ENCODE peak calls at places on chromosomes 7 and 10, in seven cellular contexts. L, Q, J, O, R, S and M are unnamed samples.

GRCh38 chr10:124225468-124226270 is 132.3 kb upstream of the CHST15 start:
- DNase-seq in L (no peak), Q (no peak), J (no peak), O (no peak), R (no peak), S (no peak), M (no peak)

GRCh38 chr10:124482876-124483275 is 21.3 kb downstream of the LHPP start:
- DNase-seq in L (no peak), Q (no peak), J (no peak), O (no peak), R (no peak), S (no peak), M (no peak)

GRCh38 chr10:80177781-80178636 is 27.3 kb downstream of the ANXA11 start:
- DNase-seq in L (no peak), Q (peak), J (no peak), O (no peak), R (no peak), S (no peak), M (no peak)

GRCh38 chr10:6236349-6237188 is 33.8 kb downstream of the PFKFB3 start:
- DNase-seq in L (no peak), Q (no peak), J (no peak), O (no peak), R (no peak), S (no peak), M (no peak)

GRCh38 chr10:119483001-119483400 is 59.5 kb downstream of the RGS10 start:
- DNase-seq in L (no peak), Q (no peak), J (no peak), O (no peak), R (no peak), S (no peak), M (no peak)

GRCh38 chr7:149093228-149093627 is 2.7 kb upstream of the ZNF786 start:
- DNase-seq in L (no peak), Q (no peak), J (no peak), O (no peak), R (no peak), S (no peak), M (peak)

GRCh38 chr10:18162021-18162631 is 21.9 kb downstream of the CACNB2 start:
- DNase-seq in L (no peak), Q (no peak), J (no peak), O (no peak), R (no peak), S (no peak), M (no peak)

GRCh38 chr10:72417971-72418370 is 63.3 kb upstream of the DNAJB12 start:
- DNase-seq in L (no peak), Q (no peak), J (no peak), O (no peak), R (no peak), S (no peak), M (no peak)

GRCh38 chr10:48542471-48543210 is 62.2 kb downstream of the ARHGAP22 start:
- DNase-seq in L (no peak), Q (no peak), J (no peak), O (no peak), R (no peak), S (no peak), M (no peak)

GRCh38 chr10:93599335-93599734 is 1.7 kb downstream of the RBP4 start:
- DNase-seq in L (no peak), Q (no peak), J (no peak), O (no peak), R (no peak), S (no peak), M (no peak)

GRCh38 chr7:128266891-128267839 is 26.1 kb downstream of the LEP start:
- DNase-seq in L (peak), Q (peak), J (no peak), O (peak), R (no peak), S (no peak), M (no peak)

GRCh38 chr10:60312818-60313588 is 76.7 kb downstream of the ANK3 start:
- DNase-seq in L (no peak), Q (peak), J (no peak), O (no peak), R (no peak), S (no peak), M (peak)

GRCh38 chr10:123398756-123399155 is 244.6 kb downstream of the BUB3 start:
- DNase-seq in L (no peak), Q (no peak), J (no peak), O (no peak), R (no peak), S (no peak), M (no peak)

GRCh38 chr7:114484226-114484625 is 69.6 kb downstream of the FOXP2 start:
- DNase-seq in L (no peak), Q (no peak), J (no peak), O (no peak), R (no peak), S (no peak), M (no peak)

GRCh38 chr7:4147931-4148620 is 534.0 kb upstream of the FOXK1 start:
- DNase-seq in L (no peak), Q (no peak), J (no peak), O (no peak), R (no peak), S (no peak), M (no peak)

GRCh38 chr10:28912017-28912783 is 234.9 kb downstream of the BAMBI start:
- DNase-seq in L (no peak), Q (no peak), J (no peak), O (no peak), R (no peak), S (no peak), M (no peak)

GRCh38 chr7:155803418-155804376 is 8.6 kb downstream of the SHH start:
- DNase-seq in L (peak), Q (no peak), J (no peak), O (no peak), R (peak), S (no peak), M (no peak)

GRCh38 chr7:152513861-152514770 is 78.3 kb upstream of the KMT2C start:
- DNase-seq in L (no peak), Q (no peak), J (no peak), O (no peak), R (no peak), S (no peak), M (peak)

GRCh38 chr10:71486465-71487114 is 89.9 kb downstream of the CDH23 start:
- DNase-seq in L (peak), Q (peak), J (no peak), O (peak), R (peak), S (no peak), M (peak)

GRCh38 chr7:77738382-77738781 is 42.1 kb downstream of the RSBN1L start:
- DNase-seq in L (no peak), Q (no peak), J (no peak), O (no peak), R (no peak), S (no peak), M (no peak)

GRCh38 chr7:29113384-29114102 is 32.8 kb downstream of the CPVL start:
- DNase-seq in L (no peak), Q (no peak), J (no peak), O (peak), R (peak), S (peak), M (no peak)

GRCh38 chr10:67603086-67603485 is 92.9 kb downstream of the CTNNA3 start:
- DNase-seq in L (no peak), Q (no peak), J (no peak), O (no peak), R (no peak), S (no peak), M (no peak)

GRCh38 chr10:109912335-109913282 is 10.7 kb downstream of the XPNPEP1 start:
- DNase-seq in L (no peak), Q (peak), J (peak), O (no peak), R (no peak), S (no peak), M (no peak)

GRCh38 chr7:21013765-21014502 is 227.2 kb upstream of the SP8 start:
- DNase-seq in L (no peak), Q (no peak), J (no peak), O (no peak), R (no peak), S (no peak), M (no peak)

GRCh38 chr10:7408003-7408493 is 2.8 kb downstream of the SFMBT2 start:
- DNase-seq in L (no peak), Q (no peak), J (no peak), O (no peak), R (peak), S (no peak), M (peak)

GRCh38 chr10:34753014-34753757 is 61.9 kb downstream of the PARD3 start:
- DNase-seq in L (no peak), Q (no peak), J (no peak), O (no peak), R (no peak), S (no peak), M (no peak)

DNA sequence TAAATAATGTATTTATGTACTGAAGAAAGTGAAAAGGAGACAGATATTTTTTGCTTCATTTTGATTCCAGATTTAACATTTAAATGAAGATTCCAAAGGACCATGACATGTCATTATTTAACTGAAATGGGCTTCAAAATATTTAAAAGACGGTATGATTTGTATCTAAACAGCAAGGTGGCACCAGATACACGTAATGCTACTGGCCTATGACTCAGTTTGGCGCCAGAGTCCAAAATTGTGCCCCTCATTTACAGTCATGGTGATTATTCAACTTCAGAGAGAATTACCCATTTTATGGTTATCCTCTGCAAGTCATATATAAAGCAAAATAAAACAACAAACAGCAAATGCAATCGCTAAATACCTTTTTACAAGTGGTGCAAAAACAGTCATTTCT is 94.5 kb downstream of the ETV1 start:
- DNase-seq in L (no peak), Q (no peak), J (no peak), O (no peak), R (no peak), S (no peak), M (no peak)
- TF ChIP-seq RFX5 in L (no peak), Q (no peak), J (no peak), O (no peak), R (no peak), S (no peak), M (no peak)

DNA sequence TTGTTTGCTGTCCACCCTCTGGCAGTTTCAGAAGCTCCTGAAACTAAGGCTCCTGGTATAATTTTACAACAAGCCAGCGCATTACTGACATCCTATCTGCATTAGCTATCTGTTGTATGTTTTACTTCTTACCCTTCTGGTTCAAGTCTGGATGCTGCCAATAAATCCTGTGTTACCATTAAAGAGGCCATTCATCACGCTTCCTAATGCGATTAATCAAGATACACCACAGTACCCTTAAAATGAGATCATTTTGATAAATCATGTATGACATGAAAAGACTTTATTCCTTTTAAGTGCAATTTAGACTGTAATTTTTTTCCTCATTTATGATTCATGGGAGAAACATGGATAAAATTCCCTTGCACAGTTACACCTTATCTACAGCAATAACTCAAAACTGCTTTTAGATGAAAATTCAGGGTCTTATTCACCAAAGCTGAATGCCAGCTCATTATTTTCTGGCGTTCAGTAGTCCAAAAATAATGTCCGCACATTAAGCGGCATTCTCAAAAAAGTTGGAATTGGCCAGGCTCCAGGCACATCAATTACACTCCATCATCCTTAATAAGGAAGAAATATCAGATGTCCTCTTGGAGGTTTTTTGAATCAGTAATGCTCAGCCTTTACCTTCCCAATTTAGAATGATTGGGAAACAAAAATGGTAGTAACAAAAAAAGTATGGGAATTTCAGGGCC is 878.5 kb downstream of the LRMDA start:
- DNase-seq in L (peak), Q (peak), J (no peak), O (no peak), R (no peak), S (no peak), M (no peak)
- TF ChIP-seq RFX5 in L (no peak), Q (no peak), J (no peak), O (no peak), R (no peak), S (no peak), M (no peak)

DNA sequence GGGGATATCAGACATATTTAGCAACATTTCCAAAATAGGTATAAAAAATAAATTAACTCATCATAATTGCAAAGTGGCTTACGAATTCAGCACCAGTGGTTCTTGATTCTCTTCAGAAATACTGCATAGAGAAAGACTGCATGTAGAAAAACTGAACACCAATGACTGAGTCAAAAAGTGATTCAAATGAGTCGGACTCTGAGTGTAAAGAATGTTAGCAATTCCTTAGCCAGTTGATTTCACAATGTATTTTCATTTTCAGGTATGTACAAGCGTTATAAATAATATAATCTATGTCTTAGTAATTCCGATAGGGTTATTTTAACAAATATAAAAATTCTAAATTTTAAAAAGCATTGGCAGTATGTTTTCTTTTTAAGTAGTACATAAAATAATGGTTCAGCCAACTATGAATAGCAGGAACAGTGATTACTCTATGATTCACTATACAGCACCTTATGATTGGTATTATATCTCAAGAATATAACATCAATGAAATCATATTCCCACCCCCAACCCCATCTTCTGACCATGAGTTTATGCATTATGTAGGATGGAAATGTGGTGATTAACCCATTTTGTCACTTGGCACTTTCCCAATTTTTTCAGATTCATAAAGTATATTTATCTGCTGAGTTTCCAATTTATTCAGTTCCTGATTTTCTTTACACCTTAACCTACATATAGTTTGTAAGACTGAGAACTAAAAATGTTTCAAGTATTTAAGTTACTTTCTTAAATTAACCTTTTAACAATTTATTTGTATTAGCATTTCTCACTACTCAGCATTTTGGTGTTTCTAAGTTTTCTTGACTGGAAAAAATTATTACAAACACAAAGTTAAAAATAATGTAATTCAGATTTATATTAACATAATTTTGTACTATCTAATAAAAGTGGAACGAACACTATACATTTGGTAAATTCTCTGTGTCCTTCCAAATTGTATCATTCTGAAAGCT is 33.9 kb downstream of the DNAJC1 start:
- DNase-seq in L (no peak), Q (peak), J (no peak), O (no peak), R (no peak), S (no peak), M (no peak)
- TF ChIP-seq RFX5 in L (no peak), Q (no peak), J (no peak), O (no peak), R (no peak), S (no peak), M (no peak)

GRCh38 chr7:80943342-80943741 is 24.5 kb upstream of the SEMA3C start:
- DNase-seq in L (no peak), Q (no peak), J (no peak), O (no peak), R (peak), S (no peak), M (no peak)

GRCh38 chr7:80937336-80937735 is 18.5 kb upstream of the SEMA3C start:
- DNase-seq in L (peak), Q (no peak), J (no peak), O (no peak), R (no peak), S (no peak), M (no peak)

GRCh38 chr7:80941206-80941758 is 22.4 kb upstream of the SEMA3C start:
- DNase-seq in L (no peak), Q (peak), J (no peak), O (no peak), R (peak), S (no peak), M (no peak)

GRCh38 chr7:80942261-80943041 is 23.6 kb upstream of the SEMA3C start:
- DNase-seq in L (peak), Q (peak), J (no peak), O (peak), R (peak), S (peak), M (no peak)

GRCh38 chr7:80940539-80941205 is 21.8 kb upstream of the SEMA3C start:
- DNase-seq in L (no peak), Q (peak), J (no peak), O (no peak), R (peak), S (no peak), M (no peak)
- TF ChIP-seq RFX5 in L (no peak), Q (no peak), J (no peak), O (no peak), R (no peak), S (no peak), M (no peak)

GRCh38 chr7:116686033-116686432 is 14.0 kb downstream of the MET start:
- DNase-seq in L (no peak), Q (no peak), J (no peak), O (peak), R (no peak), S (no peak), M (no peak)
- TF ChIP-seq RFX5 in L (no peak), Q (no peak), J (no peak), O (no peak), R (no peak), S (no peak), M (no peak)